ENCODE peak calls at places on chromosomes 16 and 17, in eight cellular contexts. C is BE2C; Z is lung; J is CD4-positive, CD25-positive, alpha-beta regulatory T cell; H is foreskin keratinocyte; O is fibroblast of lung; I is OCI-LY7; Q is lower lobe of right lung. X is an unnamed sample.

GRCh38 chr17:83125515-83126274 is 46.3 kb downstream of the METRNL start:
- DNase-seq in C (no peak), Z (no peak), J (peak; percentile 14), H (peak; percentile 22), O (no peak), I (peak; percentile 59), Q (peak; percentile 73), X (peak; percentile 43)

GRCh38 chr17:62565817-62566216 is 61.7 kb upstream of the MRC2 start:
- DNase-seq in C (no peak), Z (no peak), J (no peak), H (peak; percentile 89), O (no peak), I (no peak), Q (no peak), X (no peak)

GRCh38 chr17:76925333-76925935 is 57.2 kb downstream of the MGAT5B start:
- DNase-seq in C (peak; percentile 37), Z (no peak), J (no peak), H (no peak), O (no peak), I (no peak), Q (no peak), X (no peak)

GRCh38 chr16:27999687-28000086 is 63.8 kb downstream of the GSG1L start:
- DNase-seq in C (no peak), Z (no peak), J (no peak), H (peak; percentile 29), O (no peak), I (no peak), Q (no peak), X (no peak)

GRCh38 chr17:77429985-77430752 is 289.4 kb downstream of the SEC14L1 start:
- DNase-seq in C (peak; percentile 97), Z (peak; percentile 87), J (peak; percentile 79), H (peak; percentile 68), O (peak; percentile 99), I (peak; percentile 89), Q (peak; percentile 84), X (peak; percentile 91)

GRCh38 chr17:15413101-15413750 is 54.2 kb downstream of the CDRT4 start:
- DNase-seq in C (no peak), Z (no peak), J (no peak), H (no peak), O (no peak), I (no peak), Q (no peak), X (no peak)

GRCh38 chr16:81478876-81479496 is 34.4 kb downstream of the CMIP start:
- DNase-seq in C (no peak), Z (peak; percentile 66), J (no peak), H (no peak), O (no peak), I (peak; percentile 89), Q (peak; percentile 76), X (peak; percentile 71)

GRCh38 chr17:4858068-4858879 is 25.1 kb downstream of the MINK1 start:
- DNase-seq in C (no peak), Z (no peak), J (no peak), H (no peak), O (no peak), I (no peak), Q (no peak), X (no peak)

GRCh38 chr16:50438041-50438437 is 69.3 kb upstream of the BRD7 start:
- DNase-seq in C (no peak), Z (no peak), J (no peak), H (no peak), O (no peak), I (no peak), Q (no peak), X (no peak)

GRCh38 chr17:82536220-82537201 is 17.0 kb downstream of the FOXK2 start:
- DNase-seq in C (peak; percentile 28), Z (peak; percentile 63), J (no peak), H (peak; percentile 78), O (peak; percentile 82), I (no peak), Q (peak; percentile 67), X (peak; percentile 56)

GRCh38 chr17:77287432-77288068 is 146.8 kb downstream of the SEC14L1 start:
- DNase-seq in C (peak; percentile 62), Z (no peak), J (no peak), H (peak; percentile 78), O (peak; percentile 90), I (no peak), Q (peak; percentile 63), X (peak; percentile 61)

DNA sequence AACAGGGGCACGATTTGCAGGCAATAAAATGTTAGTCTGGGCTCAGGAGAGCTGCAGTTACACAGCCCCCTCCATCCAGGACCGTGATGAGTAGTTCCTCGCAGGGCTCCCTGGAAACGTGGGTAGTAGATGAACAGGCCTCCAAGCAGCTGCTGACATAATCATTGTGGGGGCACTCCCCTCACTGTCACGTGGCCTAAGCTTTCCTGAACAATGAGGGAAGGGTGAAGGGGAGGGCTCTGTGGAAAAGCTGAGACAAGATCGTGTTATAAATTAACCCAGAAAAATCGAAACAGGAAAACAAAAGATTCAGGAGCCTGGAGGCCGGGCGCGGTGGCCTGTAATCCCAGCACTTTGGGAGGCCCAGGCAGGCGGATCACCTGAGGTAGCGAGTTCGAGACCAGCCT is 1.3 kb upstream of the PER1 start:
- DNase-seq in C (no peak), Z (peak; percentile 85), J (no peak), H (peak; percentile 96), O (peak; percentile 98), I (no peak), Q (peak; percentile 81), X (peak; percentile 90)
- H3K4me1 ChIP-seq in C (peaks cover 9% of the 10 kb centered on the region), Z (peaks cover 20% of the 10 kb centered on the region), J (peaks cover 73% of the 10 kb centered on the region), H (peaks cover 9% of the 10 kb centered on the region), O (peaks cover 29% of the 10 kb centered on the region), I (peaks cover 56% of the 10 kb centered on the region), Q (peaks cover 66% of the 10 kb centered on the region), X (peaks cover 21% of the 10 kb centered on the region)

GRCh38 chr17:17749025-17749772 is 67.9 kb downstream of the RAI1 start:
- DNase-seq in C (peak; percentile 83), Z (no peak), J (no peak), H (no peak), O (no peak), I (peak; percentile 61), Q (no peak), X (no peak)

GRCh38 chr17:17748179-17748578 is 66.9 kb downstream of the RAI1 start:
- DNase-seq in C (no peak), Z (no peak), J (no peak), H (no peak), O (no peak), I (no peak), Q (no peak), X (no peak)

GRCh38 chr17:17750881-17751280 is 69.6 kb downstream of the RAI1 start:
- DNase-seq in C (no peak), Z (no peak), J (peak; percentile 50), H (no peak), O (no peak), I (peak; percentile 87), Q (no peak), X (peak; percentile 36)

GRCh38 chr17:17749921-17750320 is 68.7 kb downstream of the RAI1 start:
- DNase-seq in C (peak; percentile 76), Z (peak; percentile 62), J (peak; percentile 54), H (peak; percentile 77), O (peak; percentile 54), I (peak; percentile 86), Q (no peak), X (peak; percentile 46)

DNA sequence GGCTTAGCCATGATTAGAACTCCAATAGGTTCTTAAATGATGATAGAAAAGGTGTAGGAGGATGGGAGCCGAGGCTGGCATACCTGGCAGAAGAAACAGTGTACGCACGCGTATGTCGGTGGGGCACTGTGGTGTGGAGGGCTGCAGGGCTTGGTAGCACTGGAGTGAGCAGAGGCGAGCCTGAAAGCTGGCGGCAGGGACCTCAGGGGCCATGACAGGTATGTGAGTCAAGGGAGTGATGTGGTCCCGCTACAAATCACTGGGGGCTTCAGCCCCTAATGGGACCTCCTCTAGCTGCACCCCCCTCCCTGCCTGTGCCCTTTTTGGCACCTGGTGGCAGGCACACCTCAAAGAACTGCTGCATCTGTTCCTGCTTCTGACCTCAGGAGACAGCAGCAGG is 67.3 kb downstream of the RAI1 start:
- DNase-seq in C (no peak), Z (no peak), J (no peak), H (no peak), O (no peak), I (no peak), Q (no peak), X (no peak)
- H3K4me1 ChIP-seq in C (peaks cover 42% of the 10 kb centered on the region), Z (peaks cover 14% of the 10 kb centered on the region), J (peaks cover 44% of the 10 kb centered on the region), H (peaks cover 32% of the 10 kb centered on the region), O (peaks cover 19% of the 10 kb centered on the region), I (peaks cover 63% of the 10 kb centered on the region), Q (peaks cover 42% of the 10 kb centered on the region), X (peaks cover 12% of the 10 kb centered on the region)

GRCh38 chr16:10940501-10941079 is 1.7 kb downstream of the DEXI start:
- DNase-seq in C (no peak), Z (no peak), J (no peak), H (no peak), O (no peak), I (peak; percentile 33), Q (no peak), X (peak; percentile 52)

GRCh38 chr16:10945065-10945787 is 862 bp downstream of the CLEC16A start:
- DNase-seq in C (no peak), Z (no peak), J (no peak), H (no peak), O (no peak), I (no peak), Q (no peak), X (no peak)

GRCh38 chr16:10944249-10945064 is at the start of gene CLEC16A:
- DNase-seq in C (peak; percentile 98), Z (peak; percentile 97), J (peak; percentile 95), H (peak; percentile 87), O (peak; percentile 97), I (peak; percentile 97), Q (peak; percentile 99), X (peak; percentile 98)

GRCh38 chr16:10941127-10941933 is 938 bp downstream of the DEXI start:
- DNase-seq in C (peak; percentile 21), Z (no peak), J (no peak), H (no peak), O (no peak), I (no peak), Q (no peak), X (peak; percentile 48)

DNA sequence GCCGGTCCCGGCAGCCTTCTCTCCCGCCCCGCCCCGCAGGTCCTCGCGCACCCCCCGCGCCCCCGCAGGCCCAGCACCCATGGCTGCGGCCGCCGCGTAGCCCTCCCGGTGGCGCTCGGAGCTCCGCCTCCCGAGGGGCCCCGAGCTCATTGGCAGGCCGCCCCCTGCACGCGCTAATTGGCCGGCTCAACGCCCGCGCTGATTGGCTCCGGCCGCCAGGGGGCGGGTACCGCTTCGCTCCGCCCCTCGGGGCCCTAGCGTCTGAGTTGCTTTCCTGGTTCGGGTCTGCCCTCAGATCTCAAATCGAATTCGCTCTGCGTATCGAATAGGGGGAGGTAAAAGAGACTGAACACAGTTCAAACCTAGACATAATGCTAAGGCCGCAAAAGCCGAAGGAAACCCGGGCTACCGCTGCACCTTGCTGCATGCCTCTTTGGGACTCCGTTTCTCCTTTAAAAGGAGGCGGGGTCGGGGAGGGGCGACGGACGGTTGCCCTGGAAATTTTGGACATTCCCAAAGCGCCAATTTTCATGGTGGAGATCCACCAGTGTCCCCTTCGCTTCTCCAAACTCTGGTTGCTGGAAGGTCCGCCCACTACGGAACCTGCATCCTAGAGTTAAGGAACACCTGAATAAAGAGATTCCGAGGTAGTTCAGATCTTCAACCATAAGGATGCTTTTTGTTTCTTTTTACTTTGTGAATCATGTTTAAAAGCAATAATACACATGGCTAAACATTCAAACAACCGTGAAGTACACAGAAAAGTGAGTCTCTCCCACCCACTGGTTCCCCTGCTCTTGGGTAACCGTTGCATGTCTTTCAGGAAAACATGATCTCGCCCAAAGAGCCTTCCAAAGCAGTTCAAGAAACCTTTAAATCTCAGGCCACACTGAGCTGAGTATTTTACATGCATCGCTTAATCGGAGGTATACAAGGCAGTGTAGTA is at the start of gene DEXI:
- DNase-seq in C (peak; percentile 96), Z (peak; percentile 93), J (peak; percentile 95), H (peak; percentile 73), O (peak; percentile 86), I (peak; percentile 96), Q (peak; percentile 95), X (peak; percentile 95)
- H3K4me1 ChIP-seq in C (no peaks in the 10 kb centered on the region), Z (peaks cover 43% of the 10 kb centered on the region), J (peaks cover 72% of the 10 kb centered on the region), H (peaks cover 18% of the 10 kb centered on the region), O (peaks cover 6% of the 10 kb centered on the region), I (peaks cover 66% of the 10 kb centered on the region), Q (peaks cover 75% of the 10 kb centered on the region), X (peaks cover 29% of the 10 kb centered on the region)

GRCh38 chr16:7509919-7510705 is 177.5 kb downstream of the RBFOX1 start:
- DNase-seq in C (no peak), Z (no peak), J (no peak), H (no peak), O (no peak), I (no peak), Q (no peak), X (no peak)
- H3K4me1 ChIP-seq in C (no peaks in the 10 kb centered on the region), Z (no peaks in the 10 kb centered on the region), J (no peaks in the 10 kb centered on the region), H (no peaks in the 10 kb centered on the region), O (no peaks in the 10 kb centered on the region), I (no peaks in the 10 kb centered on the region), Q (no peaks in the 10 kb centered on the region), X (no peaks in the 10 kb centered on the region)

X was measured in colonic mucosa.